ENCODE peak calls at places on chromosomes 5 and 9, in ten cellular contexts. One of them, this sample, is unnamed. For H3K36me3 and H3K4me1, the result is how much of the 10 kb centered on the place peaks cover.

GRCh38 chr5:178416919-178417318 is 173.3 kb downstream of the COL23A1 start:
- DNase-seq in SJCRH30: no peak
- DNase-seq in PC-3: peak
- DNase-seq in testis: no peak
- DNase-seq in IMR-90: peak
- DNase-seq in mucosa of descending colon: no peak
- DNase-seq in left ventricle myocardium inferior: no peak
- DNase-seq in fibroblast of lung: peak
- DNase-seq in CD4-positive, CD25-positive, alpha-beta regulatory T cell: no peak
- DNase-seq in suprapubic skin: no peak
- DNase-seq in this sample: no peak

GRCh38 chr9:89448381-89448780 is 49.5 kb downstream of the SEMA4D start:
- DNase-seq in suprapubic skin: no peak
- DNase-seq in IMR-90: no peak
- DNase-seq in SJCRH30: no peak
- DNase-seq in mucosa of descending colon: peak
- DNase-seq in PC-3: no peak
- DNase-seq in testis: no peak
- DNase-seq in left ventricle myocardium inferior: no peak
- DNase-seq in CD4-positive, CD25-positive, alpha-beta regulatory T cell: no peak
- DNase-seq in fibroblast of lung: no peak
- DNase-seq in this sample: no peak

GRCh38 chr9:92100237-92100911 is 14.8 kb downstream of the SPTLC1 start:
- DNase-seq in left ventricle myocardium inferior: no peak
- DNase-seq in SJCRH30: no peak
- DNase-seq in mucosa of descending colon: no peak
- DNase-seq in testis: no peak
- DNase-seq in PC-3: peak
- DNase-seq in CD4-positive, CD25-positive, alpha-beta regulatory T cell: no peak
- DNase-seq in suprapubic skin: no peak
- DNase-seq in IMR-90: peak
- DNase-seq in fibroblast of lung: peak
- DNase-seq in this sample: no peak

GRCh38 chr5:52692039-52692438 is 95.7 kb upstream of the ITGA1 start:
- DNase-seq in PC-3: peak
- DNase-seq in left ventricle myocardium inferior: no peak
- DNase-seq in fibroblast of lung: peak
- DNase-seq in testis: no peak
- DNase-seq in CD4-positive, CD25-positive, alpha-beta regulatory T cell: no peak
- DNase-seq in mucosa of descending colon: no peak
- DNase-seq in suprapubic skin: no peak
- DNase-seq in IMR-90: peak
- DNase-seq in SJCRH30: no peak
- DNase-seq in this sample: no peak

GRCh38 chr5:7540806-7541205 is 144.9 kb downstream of the ADCY2 start:
- DNase-seq in IMR-90: no peak
- DNase-seq in left ventricle myocardium inferior: no peak
- DNase-seq in fibroblast of lung: no peak
- DNase-seq in SJCRH30: no peak
- DNase-seq in suprapubic skin: no peak
- DNase-seq in mucosa of descending colon: no peak
- DNase-seq in PC-3: no peak
- DNase-seq in testis: no peak
- DNase-seq in CD4-positive, CD25-positive, alpha-beta regulatory T cell: no peak
- DNase-seq in this sample: no peak

GRCh38 chr9:131657890-131658752 is 81.8 kb downstream of the RAPGEF1 start:
- DNase-seq in testis: no peak
- DNase-seq in IMR-90: peak
- DNase-seq in CD4-positive, CD25-positive, alpha-beta regulatory T cell: no peak
- DNase-seq in SJCRH30: no peak
- DNase-seq in mucosa of descending colon: no peak
- DNase-seq in suprapubic skin: no peak
- DNase-seq in left ventricle myocardium inferior: no peak
- DNase-seq in fibroblast of lung: peak
- DNase-seq in PC-3: peak
- DNase-seq in this sample: peak

GRCh38 chr9:35680331-35681105 is 6.8 kb downstream of the CA9 start:
- DNase-seq in testis: no peak
- DNase-seq in left ventricle myocardium inferior: no peak
- DNase-seq in CD4-positive, CD25-positive, alpha-beta regulatory T cell: no peak
- DNase-seq in IMR-90: peak
- DNase-seq in suprapubic skin: no peak
- DNase-seq in SJCRH30: no peak
- DNase-seq in fibroblast of lung: peak
- DNase-seq in mucosa of descending colon: peak
- DNase-seq in PC-3: no peak
- DNase-seq in this sample: no peak

GRCh38 chr9:114898741-114899140 is 31.6 kb downstream of the TNFSF8 start:
- DNase-seq in mucosa of descending colon: peak
- DNase-seq in suprapubic skin: no peak
- DNase-seq in fibroblast of lung: no peak
- DNase-seq in CD4-positive, CD25-positive, alpha-beta regulatory T cell: peak
- DNase-seq in left ventricle myocardium inferior: peak
- DNase-seq in testis: peak
- DNase-seq in SJCRH30: no peak
- DNase-seq in IMR-90: no peak
- DNase-seq in PC-3: no peak
- DNase-seq in this sample: peak

GRCh38 chr9:87350915-87351314 is 146.8 kb upstream of the DAPK1 start:
- DNase-seq in PC-3: no peak
- DNase-seq in fibroblast of lung: peak
- DNase-seq in SJCRH30: no peak
- DNase-seq in testis: no peak
- DNase-seq in CD4-positive, CD25-positive, alpha-beta regulatory T cell: no peak
- DNase-seq in IMR-90: no peak
- DNase-seq in mucosa of descending colon: no peak
- DNase-seq in suprapubic skin: no peak
- DNase-seq in left ventricle myocardium inferior: no peak
- DNase-seq in this sample: no peak

GRCh38 chr5:177131711-177132503 is 1.7 kb upstream of the NSD1 start:
- DNase-seq in suprapubic skin: peak
- DNase-seq in fibroblast of lung: no peak
- DNase-seq in mucosa of descending colon: peak
- DNase-seq in CD4-positive, CD25-positive, alpha-beta regulatory T cell: no peak
- DNase-seq in testis: peak
- DNase-seq in SJCRH30: no peak
- DNase-seq in PC-3: no peak
- DNase-seq in left ventricle myocardium inferior: peak
- DNase-seq in IMR-90: no peak
- DNase-seq in this sample: peak

GRCh38 chr9:4904322-4905134 is 80.5 kb upstream of the JAK2 start:
- DNase-seq in SJCRH30: no peak
- DNase-seq in fibroblast of lung: peak
- DNase-seq in suprapubic skin: no peak
- DNase-seq in left ventricle myocardium inferior: no peak
- DNase-seq in IMR-90: peak
- DNase-seq in PC-3: peak
- DNase-seq in testis: no peak
- DNase-seq in CD4-positive, CD25-positive, alpha-beta regulatory T cell: no peak
- DNase-seq in mucosa of descending colon: no peak
- DNase-seq in this sample: no peak

GRCh38 chr9:126663661-126664072 is 49.9 kb downstream of the LMX1B start:
- DNase-seq in SJCRH30: peak
- DNase-seq in fibroblast of lung: no peak
- DNase-seq in CD4-positive, CD25-positive, alpha-beta regulatory T cell: no peak
- DNase-seq in left ventricle myocardium inferior: peak
- DNase-seq in IMR-90: no peak
- DNase-seq in testis: peak
- DNase-seq in PC-3: no peak
- DNase-seq in suprapubic skin: no peak
- DNase-seq in mucosa of descending colon: no peak
- DNase-seq in this sample: no peak

GRCh38 chr5:122126711-122127385 is 2.5 kb upstream of the ZNF474 start:
- DNase-seq in suprapubic skin: no peak
- DNase-seq in fibroblast of lung: peak
- DNase-seq in IMR-90: peak
- DNase-seq in testis: peak
- DNase-seq in PC-3: no peak
- DNase-seq in SJCRH30: peak
- DNase-seq in CD4-positive, CD25-positive, alpha-beta regulatory T cell: no peak
- DNase-seq in left ventricle myocardium inferior: no peak
- DNase-seq in mucosa of descending colon: no peak
- DNase-seq in this sample: peak

GRCh38 chr5:115415143-115415491 is 118.7 kb upstream of the CCDC112 start:
- DNase-seq in suprapubic skin: no peak
- DNase-seq in PC-3: peak
- DNase-seq in fibroblast of lung: peak
- DNase-seq in testis: no peak
- DNase-seq in left ventricle myocardium inferior: peak
- DNase-seq in CD4-positive, CD25-positive, alpha-beta regulatory T cell: no peak
- DNase-seq in SJCRH30: no peak
- DNase-seq in mucosa of descending colon: peak
- DNase-seq in IMR-90: peak
- DNase-seq in this sample: peak

GRCh38 chr5:124707516-124707915 is 38.9 kb downstream of the ZNF608 start:
- DNase-seq in testis: no peak
- DNase-seq in left ventricle myocardium inferior: no peak
- DNase-seq in IMR-90: no peak
- DNase-seq in CD4-positive, CD25-positive, alpha-beta regulatory T cell: no peak
- DNase-seq in suprapubic skin: no peak
- DNase-seq in mucosa of descending colon: no peak
- DNase-seq in fibroblast of lung: no peak
- DNase-seq in SJCRH30: no peak
- DNase-seq in PC-3: no peak
- DNase-seq in this sample: no peak
- H3K36me3 ChIP-seq in testis: under half
- H3K36me3 ChIP-seq in left ventricle myocardium inferior: under half
- H3K36me3 ChIP-seq in IMR-90: under half
- H3K36me3 ChIP-seq in CD4-positive, CD25-positive, alpha-beta regulatory T cell: under half
- H3K36me3 ChIP-seq in suprapubic skin: under half
- H3K36me3 ChIP-seq in mucosa of descending colon: under half
- H3K36me3 ChIP-seq in fibroblast of lung: under half
- H3K36me3 ChIP-seq in SJCRH30: under half
- H3K36me3 ChIP-seq in PC-3: under half
- H3K36me3 ChIP-seq in this sample: under half

GRCh38 chr5:63960646-63961045 is 1.6 kb downstream of the HTR1A start:
- DNase-seq in fibroblast of lung: no peak
- DNase-seq in mucosa of descending colon: no peak
- DNase-seq in CD4-positive, CD25-positive, alpha-beta regulatory T cell: no peak
- DNase-seq in SJCRH30: no peak
- DNase-seq in left ventricle myocardium inferior: no peak
- DNase-seq in IMR-90: no peak
- DNase-seq in suprapubic skin: no peak
- DNase-seq in testis: no peak
- DNase-seq in PC-3: no peak
- DNase-seq in this sample: no peak
- H3K4me3 ChIP-seq in fibroblast of lung: no peak
- H3K4me3 ChIP-seq in mucosa of descending colon: no peak
- H3K4me3 ChIP-seq in CD4-positive, CD25-positive, alpha-beta regulatory T cell: no peak
- H3K4me3 ChIP-seq in SJCRH30: no peak
- H3K4me3 ChIP-seq in left ventricle myocardium inferior: no peak
- H3K4me3 ChIP-seq in IMR-90: no peak
- H3K4me3 ChIP-seq in suprapubic skin: no peak
- H3K4me3 ChIP-seq in testis: peak
- H3K4me3 ChIP-seq in PC-3: no peak
- H3K4me3 ChIP-seq in this sample: no peak

GRCh38 chr9:70588381-70588780 is 173.9 kb upstream of the KLF9 start:
- DNase-seq in SJCRH30: no peak
- DNase-seq in fibroblast of lung: peak
- DNase-seq in left ventricle myocardium inferior: no peak
- DNase-seq in suprapubic skin: no peak
- DNase-seq in IMR-90: no peak
- DNase-seq in mucosa of descending colon: no peak
- DNase-seq in testis: no peak
- DNase-seq in PC-3: no peak
- DNase-seq in CD4-positive, CD25-positive, alpha-beta regulatory T cell: no peak
- DNase-seq in this sample: no peak
- H3K4me1 ChIP-seq in SJCRH30: under half
- H3K4me1 ChIP-seq in fibroblast of lung: under half
- H3K4me1 ChIP-seq in left ventricle myocardium inferior: half or more
- H3K4me1 ChIP-seq in suprapubic skin: under half
- H3K4me1 ChIP-seq in IMR-90: under half
- H3K4me1 ChIP-seq in mucosa of descending colon: under half
- H3K4me1 ChIP-seq in testis: under half
- H3K4me1 ChIP-seq in PC-3: under half
- H3K4me1 ChIP-seq in CD4-positive, CD25-positive, alpha-beta regulatory T cell: under half
- H3K4me1 ChIP-seq in this sample: under half

GRCh38 chr9:121324316-121324715 is 45.7 kb downstream of the STOM start:
- DNase-seq in testis: no peak
- DNase-seq in SJCRH30: no peak
- DNase-seq in left ventricle myocardium inferior: no peak
- DNase-seq in suprapubic skin: no peak
- DNase-seq in PC-3: no peak
- DNase-seq in mucosa of descending colon: no peak
- DNase-seq in fibroblast of lung: no peak
- DNase-seq in IMR-90: no peak
- DNase-seq in CD4-positive, CD25-positive, alpha-beta regulatory T cell: no peak
- DNase-seq in this sample: no peak

GRCh38 chr9:121326924-121327613 is 43.0 kb downstream of the STOM start:
- DNase-seq in CD4-positive, CD25-positive, alpha-beta regulatory T cell: no peak
- DNase-seq in left ventricle myocardium inferior: no peak
- DNase-seq in testis: peak
- DNase-seq in IMR-90: no peak
- DNase-seq in mucosa of descending colon: peak
- DNase-seq in SJCRH30: no peak
- DNase-seq in fibroblast of lung: no peak
- DNase-seq in PC-3: no peak
- DNase-seq in suprapubic skin: no peak
- DNase-seq in this sample: peak

GRCh38 chr9:121325387-121325786 is 44.7 kb downstream of the STOM start:
- DNase-seq in testis: peak
- DNase-seq in fibroblast of lung: no peak
- DNase-seq in IMR-90: no peak
- DNase-seq in mucosa of descending colon: peak
- DNase-seq in SJCRH30: no peak
- DNase-seq in CD4-positive, CD25-positive, alpha-beta regulatory T cell: no peak
- DNase-seq in PC-3: no peak
- DNase-seq in left ventricle myocardium inferior: no peak
- DNase-seq in suprapubic skin: no peak
- DNase-seq in this sample: no peak

GRCh38 chr9:121324755-121325154 is 45.3 kb downstream of the STOM start:
- DNase-seq in IMR-90: no peak
- DNase-seq in left ventricle myocardium inferior: no peak
- DNase-seq in mucosa of descending colon: no peak
- DNase-seq in CD4-positive, CD25-positive, alpha-beta regulatory T cell: no peak
- DNase-seq in fibroblast of lung: no peak
- DNase-seq in SJCRH30: no peak
- DNase-seq in PC-3: no peak
- DNase-seq in testis: no peak
- DNase-seq in suprapubic skin: no peak
- DNase-seq in this sample: no peak

DNA sequence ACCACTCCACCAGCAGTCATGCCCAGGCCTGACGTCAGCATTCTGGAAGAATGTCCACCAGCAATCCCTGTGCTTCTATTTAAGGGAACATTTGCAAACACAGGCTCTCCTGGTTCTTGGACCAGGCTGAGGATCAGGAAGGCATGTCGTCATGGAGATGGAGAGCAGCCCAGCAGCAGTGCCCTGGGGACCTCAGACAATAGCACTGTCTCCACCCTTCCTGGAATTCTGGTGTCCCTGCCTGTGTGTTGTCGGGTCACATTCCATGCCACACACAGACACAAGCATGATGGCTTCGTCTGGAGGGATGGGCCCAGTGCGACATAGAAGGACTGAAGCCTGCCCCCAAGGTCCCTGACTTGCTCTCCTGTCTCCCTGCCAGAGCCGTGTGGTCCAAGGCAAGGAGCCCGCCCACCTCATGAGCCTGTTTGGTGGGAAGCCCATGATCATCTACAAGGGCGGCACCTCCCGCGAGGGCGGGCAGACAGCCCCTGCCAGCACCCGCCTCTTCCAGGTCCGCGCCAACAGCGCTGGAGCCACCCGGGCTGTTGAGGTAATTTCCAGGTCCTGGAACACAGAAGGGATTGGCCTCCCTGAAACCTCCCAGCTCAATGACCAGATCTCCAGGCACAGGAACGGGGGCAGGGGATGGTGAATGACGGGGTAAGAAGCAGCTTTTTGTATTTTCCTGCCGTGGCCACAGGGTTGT is 43.8 kb downstream of the STOM start:
- DNase-seq in IMR-90: peak
- DNase-seq in testis: peak
- DNase-seq in mucosa of descending colon: peak
- DNase-seq in SJCRH30: no peak
- DNase-seq in fibroblast of lung: peak
- DNase-seq in suprapubic skin: peak
- DNase-seq in PC-3: peak
- DNase-seq in left ventricle myocardium inferior: peak
- DNase-seq in CD4-positive, CD25-positive, alpha-beta regulatory T cell: no peak
- DNase-seq in this sample: no peak
- H3K36me3 ChIP-seq in IMR-90: half or more
- H3K36me3 ChIP-seq in testis: under half
- H3K36me3 ChIP-seq in mucosa of descending colon: under half
- H3K36me3 ChIP-seq in SJCRH30: under half
- H3K36me3 ChIP-seq in fibroblast of lung: under half
- H3K36me3 ChIP-seq in suprapubic skin: half or more
- H3K36me3 ChIP-seq in PC-3: under half
- H3K36me3 ChIP-seq in left ventricle myocardium inferior: half or more
- H3K36me3 ChIP-seq in CD4-positive, CD25-positive, alpha-beta regulatory T cell: under half
- H3K36me3 ChIP-seq in this sample: under half